ENCODE peak calls at places on chromosomes 16 and 17, in four cellular contexts. N is CD8-positive, alpha-beta T cell; B is transverse colon; M is cardiac muscle cell. Z is an unnamed sample.

GRCh38 chr17:61218438-61218837 is 181.2 kb upstream of the TBX2 start:
- DNase-seq in M (no peak), N (no peak), B (no peak), Z (no peak)

GRCh38 chr17:79843917-79844815 is 4.9 kb upstream of the CBX4 start:
- DNase-seq in M (peak), B (peak), N (no peak), Z (no peak)

GRCh38 chr17:47776330-47777197 is 43.5 kb downstream of the TBX21 start:
- DNase-seq in M (peak), N (peak), B (peak), Z (peak)

GRCh38 chr16:4290236-4290830 is 17.5 kb upstream of the TFAP4 start:
- DNase-seq in B (no peak), M (peak), N (no peak), Z (no peak)

GRCh38 chr17:81612172-81612571 is 24.7 kb downstream of the NPLOC4 start:
- DNase-seq in B (no peak), M (peak), N (no peak), Z (no peak)

GRCh38 chr17:8896641-8897635 is 29.5 kb upstream of the PIK3R6 start:
- DNase-seq in B (no peak), N (no peak), M (no peak), Z (no peak)

GRCh38 chr16:84759061-84759460 is 59.3 kb downstream of the USP10 start:
- DNase-seq in B (no peak), N (no peak), M (peak), Z (no peak)

GRCh38 chr16:730666-731509 is 4.0 kb downstream of the HAGHL start:
- DNase-seq in M (no peak), N (no peak), B (no peak), Z (no peak)

GRCh38 chr17:40304464-40304863 is 4.5 kb upstream of the RARA start:
- DNase-seq in N (no peak), M (no peak), B (no peak), Z (no peak)

GRCh38 chr17:8173871-8174322 is 2.3 kb downstream of the TMEM107 start:
- DNase-seq in B (peak), N (no peak), M (no peak), Z (no peak)

GRCh38 chr17:7809086-7809790 is 24.8 kb upstream of the KDM6B start:
- DNase-seq in B (no peak), N (no peak), M (no peak), Z (no peak)

GRCh38 chr16:30473231-30474061 is 904 bp downstream of the ITGAL start:
- DNase-seq in B (peak), N (no peak), M (no peak), Z (no peak)

GRCh38 chr16:67170168-67170947 is at the start of gene NOL3:
- DNase-seq in B (peak), M (peak), N (no peak), Z (no peak)